ENCODE peak calls at places on chromosome 11, in six cellular contexts. C is PC-3, S is pancreas, V is right atrium auricular region, N is suprapubic skin, M is testis. R is an unnamed sample.
A peak's percentile ranks its signal among the peaks of the same experiment; 100 is the strongest.

GRCh38 chr11:102184269-102184987 is 74.2 kb downstream of the YAP1 start:
- DNase-seq in N (no peak), M (no peak), V (no peak), C (no peak), S (no peak), R (no peak)

GRCh38 chr11:34770111-34770510 is 146.1 kb downstream of the APIP start:
- DNase-seq in V (no peak), C (no peak), S (no peak), M (no peak), N (no peak), R (no peak)

GRCh38 chr11:20388096-20389055 is 860 bp downstream of the PRMT3 start:
- DNase-seq in N (no peak), S (no peak), C (peak; percentile 23), M (no peak), V (no peak), R (no peak)

GRCh38 chr11:100929377-100929776 is 200.2 kb downstream of the PGR start:
- DNase-seq in C (peak; percentile 49), S (no peak), N (no peak), V (no peak), M (no peak), R (no peak)

GRCh38 chr11:126751242-126751641 is 249.3 kb downstream of the KIRREL3 start:
- DNase-seq in N (no peak), C (no peak), S (no peak), V (no peak), M (no peak), R (no peak)

GRCh38 chr11:79439430-79439892 is 1.4 kb downstream of the TENM4 start:
- DNase-seq in S (no peak), C (no peak), N (no peak), V (no peak), M (peak; percentile 21), R (no peak)

GRCh38 chr11:77789061-77789730 is 31.3 kb downstream of the RSF1 start:
- DNase-seq in M (no peak), C (no peak), N (no peak), S (no peak), V (no peak), R (no peak)

GRCh38 chr11:129236850-129237249 is 44.7 kb upstream of the ARHGAP32 start:
- DNase-seq in N (no peak), S (no peak), C (no peak), V (no peak), M (no peak), R (no peak)

GRCh38 chr11:66919938-66920337 is 38.2 kb downstream of the PC start:
- DNase-seq in N (no peak), V (no peak), S (no peak), M (no peak), C (no peak), R (no peak)

GRCh38 chr11:120146413-120147093 is 8.6 kb upstream of the TRIM29 start:
- DNase-seq in N (no peak), V (peak; percentile 50), S (no peak), M (no peak), C (no peak), R (no peak)

GRCh38 chr11:2927851-2928604 is 1.2 kb downstream of the PHLDA2 start:
- DNase-seq in S (peak; percentile 54), C (peak; percentile 41), N (no peak), V (no peak), M (no peak), R (peak; percentile 57)

GRCh38 chr11:56624661-56625110 is 10.0 kb upstream of the OR5M1 start:
- DNase-seq in V (no peak), S (no peak), C (peak; percentile 86), M (peak; percentile 29), N (no peak), R (no peak)

GRCh38 chr11:65425971-65426838 is 3.6 kb downstream of the NEAT1 start:
- DNase-seq in M (peak; percentile 17), V (peak; percentile 34), S (no peak), N (peak; percentile 70), C (peak; percentile 89), R (peak; percentile 59)

GRCh38 chr11:30741039-30741550 is 154.9 kb upstream of the MPPED2 start:
- DNase-seq in C (no peak), V (no peak), M (no peak), S (no peak), N (no peak), R (no peak)

GRCh38 chr11:78749243-78749730 is 174.6 kb upstream of the NARS2 start:
- DNase-seq in V (no peak), M (no peak), S (no peak), C (no peak), N (no peak), R (no peak)

GRCh38 chr11:68128682-68129327 is 7.6 kb upstream of the CHKA start:
- DNase-seq in M (peak; percentile 93), V (no peak), S (peak; percentile 87), N (no peak), C (no peak), R (peak; percentile 71)

GRCh38 chr11:94104734-94105133 is 23.9 kb upstream of the PANX1 start:
- DNase-seq in N (no peak), S (no peak), M (no peak), V (no peak), C (no peak), R (no peak)

GRCh38 chr11:45513806-45514340 is 151.5 kb downstream of the CHST1 start:
- DNase-seq in V (no peak), C (no peak), M (no peak), S (no peak), N (peak; percentile 45), R (no peak)

GRCh38 chr11:721913-722811 is 16.1 kb downstream of the EPS8L2 start:
- DNase-seq in M (no peak), C (no peak), S (peak; percentile 63), V (no peak), N (no peak), R (peak; percentile 83)

GRCh38 chr11:14357843-14358728 is 897 bp downstream of the RRAS2 start:
- DNase-seq in V (no peak), N (no peak), C (peak; percentile 71), M (peak; percentile 43), S (peak; percentile 82), R (peak; percentile 69)

GRCh38 chr11:12413141-12414055 is 36.0 kb downstream of the PARVA start:
- DNase-seq in V (no peak), N (no peak), S (no peak), C (no peak), M (no peak), R (no peak)

GRCh38 chr11:110065189-110065588 is 28.0 kb upstream of the ZC3H12C start:
- DNase-seq in C (peak; percentile 89), S (no peak), N (no peak), V (no peak), M (no peak), R (no peak)

GRCh38 chr11:980438-981365 is 55.0 kb downstream of the AP2A2 start:
- DNase-seq in C (no peak), N (no peak), V (no peak), M (peak; percentile 32), S (no peak), R (no peak)

GRCh38 chr11:55503449-55503848 is 50.8 kb upstream of the OR4C15 start:
- DNase-seq in V (no peak), C (peak; percentile 15), N (no peak), M (no peak), S (no peak), R (no peak)

GRCh38 chr11:2899080-2899783 is 13.7 kb upstream of the CDKN1C start:
- DNase-seq in N (no peak), M (no peak), S (no peak), V (no peak), C (no peak), R (no peak)

GRCh38 chr11:68337399-68337835 is 25.0 kb downstream of the LRP5 start:
- DNase-seq in N (no peak), V (no peak), M (no peak), C (no peak), S (no peak), R (no peak)

GRCh38 chr11:67409781-67410368 is 5.6 kb upstream of the CARNS1 start:
- DNase-seq in M (no peak), V (no peak), C (peak; percentile 53), N (no peak), S (no peak), R (peak; percentile 67)

GRCh38 chr11:1883342-1884122 is 8.2 kb downstream of the PRR33 start:
- DNase-seq in C (no peak), S (no peak), M (no peak), N (peak; percentile 79), V (no peak), R (no peak)

GRCh38 chr11:45517171-45517770 is 148.2 kb downstream of the CHST1 start:
- DNase-seq in V (no peak), M (no peak), N (no peak), S (no peak), C (no peak), R (no peak)

GRCh38 chr11:30435488-30435887 is 112.6 kb downstream of the ARL14EP start:
- DNase-seq in N (no peak), C (peak; percentile 24), S (no peak), M (no peak), V (no peak), R (no peak)

GRCh38 chr11:13596601-13597000 is 71.9 kb upstream of the FAR1 start:
- DNase-seq in V (no peak), S (no peak), N (no peak), M (no peak), C (no peak), R (no peak)

GRCh38 chr11:62842171-62842717 is 2.9 kb upstream of the WDR74 start:
- DNase-seq in V (peak; percentile 61), N (no peak), C (no peak), S (no peak), M (peak; percentile 48), R (peak; percentile 77)

GRCh38 chr11:95256204-95256819 is 25.3 kb upstream of the SESN3 start:
- DNase-seq in S (no peak), C (no peak), V (no peak), M (no peak), N (no peak), R (no peak)

GRCh38 chr11:124761301-124762021 is 629 bp downstream of the ESAM start:
- DNase-seq in C (no peak), M (no peak), V (no peak), N (no peak), S (no peak), R (no peak)
- H3K4me3 ChIP-seq in C (peak overlapping the region; percentile 91), M (peak overlapping the region; percentile 10), V (peak overlapping the region; percentile 55), N (peak overlapping the region; percentile 51), S (peak overlapping the region; percentile 33), R (peak overlapping the region; percentile 32)

GRCh38 chr11:132111781-132112380 is 741.5 kb downstream of the NTM start:
- DNase-seq in N (no peak), M (no peak), C (peak; percentile 76), V (no peak), S (no peak), R (no peak)
- H3K4me3 ChIP-seq in N (no peak overlapping the region), M (no peak overlapping the region), C (no peak overlapping the region), V (no peak overlapping the region), S (no peak overlapping the region), R (no peak overlapping the region)

GRCh38 chr11:86673872-86674750 is 1.7 kb upstream of the ME3 start:
- DNase-seq in S (no peak), M (no peak), V (no peak), N (no peak), C (peak; percentile 36), R (peak; percentile 66)
- H3K4me3 ChIP-seq in S (no peak overlapping the region), M (no peak overlapping the region), V (no peak overlapping the region), N (no peak overlapping the region), C (no peak overlapping the region), R (no peak overlapping the region)

DNA sequence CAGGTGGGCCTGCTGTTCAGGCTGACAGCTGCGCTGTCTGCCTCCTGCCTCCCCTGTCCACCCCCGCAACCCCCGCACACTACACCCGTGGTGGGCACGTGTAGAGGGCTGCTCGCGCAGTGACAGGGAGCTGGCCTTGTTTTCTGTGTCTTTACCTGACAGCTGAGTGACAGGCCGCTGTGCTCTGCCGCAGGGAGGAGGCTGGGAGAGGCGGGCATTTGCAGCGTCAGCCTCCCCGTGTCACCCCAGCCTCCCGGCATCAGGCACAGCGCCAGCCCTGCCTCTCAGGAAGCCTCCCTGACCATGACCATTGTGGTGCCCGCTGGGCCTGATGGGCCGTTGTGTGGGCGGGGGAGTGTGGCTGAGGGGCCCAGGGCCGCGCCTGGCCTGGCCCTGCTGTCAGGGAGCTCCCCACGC is 32.0 kb upstream of the RELT start:
- DNase-seq in C (no peak), V (no peak), N (no peak), S (no peak), M (peak; percentile 80), R (no peak)
- H3K4me3 ChIP-seq in C (peak overlapping the region; percentile 65), V (no peak overlapping the region), N (no peak overlapping the region), S (no peak overlapping the region), M (no peak overlapping the region), R (no peak overlapping the region)